ENCODE peak calls at places on chromosomes 11 and 22, in nine cellular contexts. R is lower lobe of right lung, E is tibial artery, V is mesothelial cell of epicardium, B is brain microvascular endothelial cell, W is fibroblast of the aortic adventitia, N is glutamatergic neuron, Q is astrocyte, L is A549. F is an unnamed sample.

GRCh38 chr22:28882545-28882877 is 861 bp upstream of the ZNRF3 start:
- DNase-seq in W (peak; percentile 30), Q (no peak), L (no peak), V (no peak), E (no peak), N (no peak), B (no peak), R (no peak), F (no peak)

GRCh38 chr11:119795231-119795630 is 66.2 kb upstream of the NECTIN1 start:
- DNase-seq in V (no peak), B (peak; percentile 94), W (peak; percentile 77), L (peak; percentile 10), N (no peak), R (no peak), E (no peak), Q (peak; percentile 97), F (no peak)

GRCh38 chr22:28937206-28938025 is 54.0 kb downstream of the ZNRF3 start:
- DNase-seq in W (no peak), B (no peak), N (no peak), V (no peak), E (no peak), R (no peak), Q (no peak), L (no peak), F (no peak)

GRCh38 chr22:25183959-25184619 is 15.6 kb upstream of the CRYBB3 start:
- DNase-seq in V (no peak), N (no peak), Q (no peak), E (no peak), R (no peak), B (no peak), W (no peak), L (no peak), F (no peak)

GRCh38 chr11:63998558-63999348 is 12.5 kb downstream of the OTUB1 start:
- DNase-seq in V (no peak), N (peak; percentile 55), Q (no peak), R (peak; percentile 50), L (no peak), B (no peak), W (no peak), E (no peak), F (no peak)

GRCh38 chr11:10526974-10527918 is 13.7 kb downstream of the RNF141 start:
- DNase-seq in V (no peak), E (no peak), Q (peak; percentile 42), N (no peak), W (no peak), L (no peak), R (no peak), B (no peak), F (peak; percentile 56)

GRCh38 chr11:89405629-89406028 is 85.5 kb downstream of the NOX4 start:
- DNase-seq in B (no peak), N (no peak), E (no peak), R (no peak), L (no peak), V (no peak), Q (no peak), W (peak; percentile 33), F (peak; percentile 15)

GRCh38 chr22:42150727-42151590 is 20.3 kb upstream of the CYP2D6 start:
- DNase-seq in W (no peak), V (no peak), L (no peak), B (no peak), R (no peak), E (no peak), Q (no peak), N (no peak), F (no peak)

GRCh38 chr11:130476200-130476921 is 27.9 kb downstream of the ADAMTS15 start:
- DNase-seq in W (no peak), L (no peak), E (peak; percentile 64), N (no peak), V (no peak), B (no peak), R (no peak), Q (no peak), F (no peak)

GRCh38 chr11:61448552-61448927 is 18.6 kb downstream of the SDHAF2 start:
- DNase-seq in W (no peak), Q (no peak), L (no peak), E (no peak), V (no peak), R (no peak), B (no peak), N (no peak), F (no peak)

GRCh38 chr11:134385774-134386565 is 26.1 kb downstream of the B3GAT1 start:
- DNase-seq in L (no peak), R (no peak), E (no peak), W (no peak), Q (no peak), N (no peak), B (no peak), V (no peak), F (peak; percentile 50)

GRCh38 chr22:29343313-29343805 is 27.9 kb upstream of the RASL10A start:
- DNase-seq in B (no peak), E (no peak), V (no peak), N (no peak), R (peak; percentile 75), Q (peak; percentile 79), L (no peak), W (peak; percentile 34), F (no peak)

GRCh38 chr22:18056802-18057474 is 20.9 kb upstream of the PEX26 start:
- DNase-seq in N (no peak), L (no peak), V (no peak), W (no peak), Q (no peak), R (no peak), B (no peak), E (no peak), F (no peak)

GRCh38 chr11:73029408-73029807 is 112.7 kb downstream of the FCHSD2 start:
- DNase-seq in V (no peak), E (no peak), R (no peak), W (no peak), Q (no peak), B (no peak), L (no peak), N (no peak), F (no peak)

GRCh38 chr11:44564198-44564597 is 1.3 kb upstream of the CD82 start:
- DNase-seq in W (no peak), Q (peak; percentile 22), N (no peak), R (no peak), L (no peak), E (peak; percentile 80), B (no peak), V (no peak), F (no peak)

GRCh38 chr11:77107950-77108349 is 5.3 kb downstream of the OMP start:
- DNase-seq in B (peak; percentile 91), W (peak; percentile 92), E (peak; percentile 78), V (no peak), R (no peak), L (peak; percentile 43), Q (peak; percentile 92), N (no peak), F (no peak)

GRCh38 chr11:93741094-93741881 is at the start of the genes C11orf54 and TAF1D:
- DNase-seq in N (peak; percentile 95), R (peak; percentile 98), E (peak; percentile 99), W (peak; percentile 99), L (peak; percentile 75), B (peak; percentile 94), Q (peak; percentile 93), V (peak; percentile 92), F (peak; percentile 95)
- TF ChIP-seq CTCF in N (no peak), R (peak; percentile 5), E (no peak), W (no peak), L (no peak), B (peak; percentile 5), Q (no peak), V (no peak), F (peak; percentile 15)

GRCh38 chr11:31607914-31608313 is 98.3 kb downstream of the ELP4 start:
- DNase-seq in B (no peak), V (no peak), R (no peak), L (no peak), Q (no peak), E (no peak), W (no peak), N (no peak), F (no peak)
- TF ChIP-seq CTCF in B (no peak), V (no peak), R (no peak), L (no peak), Q (no peak), E (no peak), W (no peak), N (no peak), F (no peak)

DNA sequence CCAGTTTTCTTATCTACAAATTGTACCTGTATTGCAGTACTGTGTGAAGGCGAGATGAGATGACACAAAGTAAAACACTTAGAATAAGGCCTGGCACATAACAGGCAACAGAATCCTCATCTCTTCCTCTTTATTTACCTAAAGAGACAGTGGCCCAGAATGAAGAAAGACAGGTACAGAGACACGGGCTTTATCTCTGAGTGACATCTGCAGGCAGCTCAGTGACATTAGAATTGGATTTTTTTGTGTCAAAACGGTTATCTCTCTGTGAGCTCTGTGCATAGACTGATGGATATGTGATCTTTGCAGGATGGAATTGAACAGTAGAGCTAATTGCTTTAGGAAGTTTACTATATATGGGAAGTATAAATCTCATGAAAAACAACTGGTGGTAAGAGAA is 36.2 kb upstream of the TRPC6 start:
- DNase-seq in E (no peak), Q (no peak), N (no peak), B (no peak), L (no peak), V (no peak), W (no peak), R (no peak), F (peak; percentile 8)
- TF ChIP-seq CTCF in E (no peak), Q (no peak), N (no peak), B (no peak), L (no peak), V (no peak), W (no peak), R (no peak), F (peak; percentile 38)

GRCh38 chr11:109424893-109425292 is 2.9 kb downstream of the C11orf87 start:
- DNase-seq in R (peak; percentile 47), V (peak; percentile 31), L (no peak), E (no peak), N (no peak), W (no peak), Q (no peak), B (no peak), F (peak; percentile 1)

GRCh38 chr11:109423860-109424190 is 1.8 kb downstream of the C11orf87 start:
- DNase-seq in N (peak; percentile 17), Q (no peak), B (no peak), E (no peak), R (no peak), V (no peak), L (no peak), W (no peak), F (no peak)

GRCh38 chr11:109423114-109423859 is 1.3 kb downstream of the C11orf87 start:
- DNase-seq in E (no peak), N (peak; percentile 48), W (peak; percentile 45), Q (no peak), B (peak; percentile 7), L (no peak), R (no peak), V (no peak), F (no peak)

GRCh38 chr11:109426442-109426841 is 4.5 kb downstream of the C11orf87 start:
- DNase-seq in L (no peak), W (no peak), B (no peak), V (no peak), N (no peak), R (no peak), Q (no peak), E (no peak), F (no peak)

DNA sequence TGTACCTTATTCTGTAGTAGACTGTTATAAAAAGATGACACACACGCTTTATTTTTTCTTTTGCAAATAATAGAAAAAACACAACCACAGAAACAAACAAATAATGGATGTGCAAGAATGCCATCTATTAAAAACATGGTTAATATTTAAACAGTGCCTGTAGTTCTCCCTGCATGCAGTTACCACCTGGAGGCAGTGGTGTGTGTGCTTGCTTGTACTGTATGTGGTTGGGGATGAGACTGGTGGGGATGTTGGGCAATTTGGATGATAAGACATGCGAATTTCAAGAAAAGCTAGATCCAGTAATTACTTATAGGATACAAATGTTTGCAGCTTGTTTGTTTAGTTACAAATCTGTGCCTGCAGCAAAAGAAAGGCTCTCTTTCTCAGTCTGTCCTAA is 3.6 kb downstream of the C11orf87 start:
- DNase-seq in R (no peak), V (no peak), Q (no peak), B (no peak), L (no peak), N (no peak), W (no peak), E (no peak), F (no peak)
- TF ChIP-seq CTCF in R (no peak), V (no peak), Q (no peak), B (peak; percentile 30), L (no peak), N (no peak), W (peak; percentile 18), E (no peak), F (no peak)

F was measured in LNCaP clone FGC.